ENCODE peak calls at places on chromosomes 16 and 17, in four cellular contexts. G, J, I and T are unnamed samples.

GRCh38 chr16:27242868-27243590 is 25.5 kb downstream of the NSMCE1 start:
- DNase-seq in G (no peak), J (no peak), I (peak; percentile 73), T (no peak)

GRCh38 chr16:12681653-12682052 is 122.0 kb downstream of the CPPED1 start:
- DNase-seq in G (no peak), J (no peak), I (no peak), T (no peak)

GRCh38 chr16:79509221-79509631 is 91.3 kb downstream of the MAF start:
- DNase-seq in G (peak; percentile 86), J (peak; percentile 25), I (peak; percentile 89), T (peak; percentile 87)

GRCh38 chr17:71922439-71922838 is 198.4 kb upstream of the SOX9 start:
- DNase-seq in G (no peak), J (no peak), I (no peak), T (no peak)

GRCh38 chr17:59357929-59358328 is 26.5 kb downstream of the YPEL2 start:
- DNase-seq in G (no peak), J (no peak), I (no peak), T (no peak)

GRCh38 chr16:24609740-24610420 is 70.5 kb downstream of the RBBP6 start:
- DNase-seq in G (peak; percentile 54), J (peak; percentile 42), I (peak; percentile 88), T (peak; percentile 10)

GRCh38 chr17:8889458-8890210 is 22.2 kb upstream of the PIK3R6 start:
- DNase-seq in G (no peak), J (no peak), I (no peak), T (no peak)

GRCh38 chr16:47142469-47143328 is 1.0 kb downstream of the NETO2 start:
- DNase-seq in G (peak; percentile 29), J (peak; percentile 36), I (no peak), T (no peak)

GRCh38 chr17:81251091-81251942 is 12.2 kb downstream of the NDUFAF8 start:
- DNase-seq in G (no peak), J (peak; percentile 72), I (no peak), T (no peak)

GRCh38 chr17:81888105-81888987 is 3.0 kb downstream of the ALYREF start:
- DNase-seq in G (no peak), J (no peak), I (no peak), T (no peak)

GRCh38 chr16:30173054-30173453 is 10.3 kb upstream of the CORO1A start:
- DNase-seq in G (no peak), J (no peak), I (no peak), T (no peak)

GRCh38 chr16:49516382-49517036 is 142.9 kb downstream of the C16orf78 start:
- DNase-seq in G (no peak), J (no peak), I (no peak), T (no peak)

GRCh38 chr17:73452056-73452455 is 140.3 kb upstream of the CDC42EP4 start:
- DNase-seq in G (no peak), J (no peak), I (no peak), T (no peak)

GRCh38 chr17:68514809-68515208 is 2.6 kb downstream of the PRKAR1A start:
- DNase-seq in G (no peak), J (no peak), I (no peak), T (no peak)

GRCh38 chr16:27285676-27286196 is 17.2 kb upstream of the NSMCE1 start:
- DNase-seq in G (no peak), J (peak; percentile 22), I (no peak), T (no peak)

GRCh38 chr17:78923660-78924453 is 1.3 kb downstream of the TIMP2 start:
- DNase-seq in G (peak; percentile 92), J (peak; percentile 92), I (peak; percentile 82), T (peak; percentile 75)

GRCh38 chr16:19213885-19214284 is 45.8 kb downstream of the SYT17 start:
- DNase-seq in G (no peak), J (no peak), I (no peak), T (no peak)

GRCh38 chr16:29306953-29307597 is 99.4 kb downstream of the NPIPB11 start:
- DNase-seq in G (no peak), J (no peak), I (peak; percentile 53), T (no peak)

GRCh38 chr16:14070877-14071575 is at the start of gene MRTFB:
- DNase-seq in G (peak; percentile 88), J (peak; percentile 86), I (peak; percentile 83), T (peak; percentile 77)

GRCh38 chr16:640614-641013 is 1.0 kb upstream of the MCRIP2 start:
- DNase-seq in G (no peak), J (no peak), I (no peak), T (no peak)

GRCh38 chr16:66166451-66166850 is 200.0 kb upstream of the CDH5 start:
- DNase-seq in G (no peak), J (no peak), I (no peak), T (no peak)

GRCh38 chr16:12440233-12440530 is 363.5 kb downstream of the CPPED1 start:
- DNase-seq in G (no peak), J (no peak), I (no peak), T (no peak)

GRCh38 chr17:1989135-1989534 is 36.0 kb downstream of the RTN4RL1 start:
- DNase-seq in G (no peak), J (no peak), I (peak; percentile 80), T (no peak)

GRCh38 chr17:29595943-29596774 is 3.2 kb downstream of the ANKRD13B start:
- DNase-seq in G (no peak), J (no peak), I (no peak), T (no peak)

GRCh38 chr16:56980203-56980535 is 9.2 kb upstream of the NLRC5 start:
- DNase-seq in G (no peak), J (no peak), I (no peak), T (no peak)

GRCh38 chr16:58084635-58085034 is 44.5 kb downstream of the CFAP20 start:
- DNase-seq in G (no peak), J (no peak), I (no peak), T (no peak)

GRCh38 chr16:23160574-23160973 is 11.3 kb upstream of the USP31 start:
- DNase-seq in G (no peak), J (no peak), I (no peak), T (no peak)

GRCh38 chr17:75273968-75274708 is 3.1 kb upstream of the MIF4GD start:
- DNase-seq in G (no peak), J (no peak), I (no peak), T (no peak)

GRCh38 chr17:8162997-8163977 is 539 bp upstream of the VAMP2 start:
- DNase-seq in G (no peak), J (peak; percentile 45), I (peak; percentile 81), T (no peak)

GRCh38 chr17:32878211-32878610 is 1.3 kb upstream of the MYO1D start:
- DNase-seq in G (peak; percentile 29), J (no peak), I (peak; percentile 72), T (peak; percentile 20)

GRCh38 chr17:52035336-52035915 is 123.1 kb downstream of the CA10 start:
- DNase-seq in G (no peak), J (no peak), I (no peak), T (no peak)

GRCh38 chr16:85233520-85233919 is 121.2 kb upstream of the CIBAR2 start:
- DNase-seq in G (no peak), J (no peak), I (no peak), T (no peak)

GRCh38 chr16:85234310-85235235 is 122.3 kb upstream of the CIBAR2 start:
- DNase-seq in G (peak; percentile 51), J (peak; percentile 50), I (peak; percentile 85), T (no peak)

GRCh38 chr16:85238233-85238647 is 126.0 kb upstream of the CIBAR2 start:
- DNase-seq in G (peak; percentile 33), J (peak; percentile 58), I (peak; percentile 93), T (no peak)

GRCh38 chr16:85237817-85238216 is 125.5 kb upstream of the CIBAR2 start:
- DNase-seq in G (no peak), J (no peak), I (no peak), T (no peak)

DNA sequence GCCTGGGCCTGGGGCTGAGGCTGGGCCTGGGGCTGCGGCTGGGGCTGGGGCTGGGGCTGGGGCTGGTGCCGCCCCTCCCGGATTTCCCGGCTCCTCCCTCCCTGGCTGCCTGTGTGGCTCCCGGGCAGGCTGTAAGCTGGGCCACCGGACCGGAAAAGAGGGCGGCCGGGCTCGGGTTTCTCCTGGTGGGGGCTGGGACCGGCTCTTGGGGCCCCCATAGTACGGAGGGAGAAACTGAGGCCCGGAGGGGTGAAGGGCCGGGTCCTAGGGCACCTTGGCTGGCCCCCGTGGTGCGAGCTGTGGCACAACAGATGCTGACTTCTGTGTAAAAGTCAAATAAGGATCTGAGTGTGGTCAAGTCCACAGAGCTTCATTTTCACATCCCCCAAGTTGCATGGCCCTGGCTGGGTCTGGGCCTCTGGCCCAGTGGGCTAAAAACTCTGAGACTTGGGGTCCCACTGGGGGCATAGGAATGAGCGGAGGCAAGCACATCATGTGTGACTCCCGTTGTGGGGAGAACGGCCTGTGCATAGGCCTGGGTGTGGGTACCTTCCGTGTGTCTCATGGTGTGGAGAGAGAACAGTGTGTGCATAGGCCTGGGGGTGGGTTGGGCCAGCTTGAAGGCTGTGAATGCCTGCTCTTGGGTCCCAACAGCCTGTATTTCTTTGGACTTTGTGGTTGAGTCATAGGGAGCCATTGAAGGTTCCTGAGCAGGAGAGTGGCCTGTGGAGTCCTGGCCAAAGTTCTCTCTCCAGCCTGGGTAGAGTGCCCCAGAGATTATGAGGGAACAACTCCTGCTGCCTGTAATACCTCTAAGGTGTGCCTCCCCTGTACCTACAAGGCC is 123.9 kb upstream of the CIBAR2 start:
- DNase-seq in G (peak; percentile 28), J (no peak), I (no peak), T (no peak)
- H3K4me1 ChIP-seq in G (peaks cover 70% of the 10 kb centered on the region), J (peaks cover 4% of the 10 kb centered on the region), I (peaks cover 75% of the 10 kb centered on the region), T (peaks cover 13% of the 10 kb centered on the region)

GRCh38 chr17:14200354-14200753 is 36.3 kb downstream of the CDRT15 start:
- DNase-seq in G (no peak), J (no peak), I (no peak), T (no peak)

GRCh38 chr17:14196337-14196997 is 40.2 kb downstream of the CDRT15 start:
- DNase-seq in G (no peak), J (no peak), I (no peak), T (no peak)

GRCh38 chr17:14198013-14198412 is 38.6 kb downstream of the CDRT15 start:
- DNase-seq in G (peak; percentile 57), J (no peak), I (no peak), T (no peak)

GRCh38 chr17:14198575-14198974 is 38.1 kb downstream of the CDRT15 start:
- DNase-seq in G (no peak), J (no peak), I (no peak), T (no peak)

GRCh38 chr17:14197582-14197981 is 39.1 kb downstream of the CDRT15 start:
- DNase-seq in G (peak; percentile 38), J (peak; percentile 26), I (no peak), T (no peak)
- TF ChIP-seq POLR2AphosphoS5 in G (no peak), J (no peak), I (no peak), T (no peak)

GRCh38 chr17:39327109-39327508 is 74.3 kb downstream of the FBXL20 start:
- DNase-seq in G (no peak), J (no peak), I (no peak), T (no peak)

GRCh38 chr17:39328815-39329214 is 72.6 kb downstream of the FBXL20 start:
- DNase-seq in G (no peak), J (no peak), I (no peak), T (no peak)

GRCh38 chr17:39332092-39332491 is 69.3 kb downstream of the FBXL20 start:
- DNase-seq in G (no peak), J (no peak), I (no peak), T (no peak)
- TF ChIP-seq CTCF in G (no peak), J (no peak), I (no peak), T (no peak)

DNA sequence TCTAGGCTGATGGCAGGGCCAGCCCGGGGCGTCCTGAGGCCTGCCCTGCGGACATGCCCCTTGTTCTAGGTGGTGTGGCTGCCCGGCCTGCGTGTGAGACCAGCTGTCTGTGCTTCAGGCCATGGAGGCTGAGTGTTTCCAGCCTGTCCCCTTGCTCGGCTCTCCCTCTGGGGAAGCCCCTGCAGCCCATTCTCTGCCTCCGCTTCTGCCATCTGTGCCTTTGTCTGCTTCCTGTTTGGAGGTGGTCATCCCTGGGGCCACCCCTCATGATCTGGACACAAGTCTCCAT is 184.7 kb downstream of the SEC14L1 start:
- DNase-seq in G (no peak), J (no peak), I (no peak), T (no peak)
- H3K4me1 ChIP-seq in G (peaks cover 66% of the 10 kb centered on the region), J (peaks cover 31% of the 10 kb centered on the region), I (peaks cover 84% of the 10 kb centered on the region), T (peaks cover 25% of the 10 kb centered on the region)

GRCh38 chr16:2511128-2511785 is 2.5 kb upstream of the ATP6V0C start:
- DNase-seq in G (peak; percentile 58), J (peak; percentile 71), I (peak; percentile 95), T (no peak)
- TF ChIP-seq POLR2AphosphoS5 in G (no peak), J (no peak), I (peak; percentile 67), T (no peak)